ENCODE peak calls at places on chromosome 3, in ten cellular contexts. One of them, this sample, is unnamed.

GRCh38 chr3:149815318-149815717 is 2.3 kb downstream of the RNF13 start:
- DNase-seq in GM20000: no peak
- DNase-seq in body of pancreas: no peak
- DNase-seq in cardiac fibroblast: no peak
- DNase-seq in neural crest cell: no peak
- DNase-seq in GM12865: no peak
- DNase-seq in GM10248: no peak
- DNase-seq in progenitor cell of endocrine pancreas: no peak
- DNase-seq in IMR-90: no peak
- DNase-seq in mucosa of descending colon: no peak
- DNase-seq in this sample: no peak

GRCh38 chr3:159904911-159905310 is 83.7 kb upstream of the IL12A start:
- DNase-seq in cardiac fibroblast: no peak
- DNase-seq in mucosa of descending colon: no peak
- DNase-seq in GM10248: no peak
- DNase-seq in GM20000: no peak
- DNase-seq in neural crest cell: no peak
- DNase-seq in IMR-90: peak
- DNase-seq in body of pancreas: no peak
- DNase-seq in GM12865: no peak
- DNase-seq in progenitor cell of endocrine pancreas: no peak
- DNase-seq in this sample: no peak

GRCh38 chr3:30658328-30659052 is 52.1 kb downstream of the TGFBR2 start:
- DNase-seq in progenitor cell of endocrine pancreas: no peak
- DNase-seq in cardiac fibroblast: peak
- DNase-seq in GM20000: peak
- DNase-seq in mucosa of descending colon: no peak
- DNase-seq in body of pancreas: no peak
- DNase-seq in neural crest cell: no peak
- DNase-seq in IMR-90: peak
- DNase-seq in GM12865: peak
- DNase-seq in GM10248: no peak
- DNase-seq in this sample: peak

GRCh38 chr3:182981038-182981380 is 671 bp upstream of the DCUN1D1 start:
- DNase-seq in neural crest cell: no peak
- DNase-seq in GM12865: no peak
- DNase-seq in IMR-90: no peak
- DNase-seq in body of pancreas: peak
- DNase-seq in mucosa of descending colon: peak
- DNase-seq in GM10248: no peak
- DNase-seq in progenitor cell of endocrine pancreas: no peak
- DNase-seq in GM20000: peak
- DNase-seq in cardiac fibroblast: no peak
- DNase-seq in this sample: no peak

GRCh38 chr3:6528951-6529350 is 332.0 kb upstream of the GRM7 start:
- DNase-seq in progenitor cell of endocrine pancreas: no peak
- DNase-seq in cardiac fibroblast: no peak
- DNase-seq in mucosa of descending colon: no peak
- DNase-seq in body of pancreas: no peak
- DNase-seq in IMR-90: no peak
- DNase-seq in GM10248: no peak
- DNase-seq in GM20000: no peak
- DNase-seq in neural crest cell: no peak
- DNase-seq in GM12865: peak
- DNase-seq in this sample: no peak

GRCh38 chr3:134249442-134249841 is 1.2 kb downstream of the RYK start:
- DNase-seq in IMR-90: no peak
- DNase-seq in GM20000: no peak
- DNase-seq in neural crest cell: no peak
- DNase-seq in mucosa of descending colon: no peak
- DNase-seq in GM10248: no peak
- DNase-seq in GM12865: no peak
- DNase-seq in body of pancreas: no peak
- DNase-seq in cardiac fibroblast: no peak
- DNase-seq in progenitor cell of endocrine pancreas: no peak
- DNase-seq in this sample: peak

GRCh38 chr3:87305517-87305916 is 29.1 kb upstream of the POU1F1 start:
- DNase-seq in neural crest cell: no peak
- DNase-seq in GM20000: no peak
- DNase-seq in body of pancreas: no peak
- DNase-seq in IMR-90: no peak
- DNase-seq in GM12865: no peak
- DNase-seq in GM10248: no peak
- DNase-seq in mucosa of descending colon: no peak
- DNase-seq in progenitor cell of endocrine pancreas: no peak
- DNase-seq in cardiac fibroblast: no peak
- DNase-seq in this sample: no peak

GRCh38 chr3:129723558-129724324 is 117.3 kb upstream of the PLXND1 start:
- DNase-seq in mucosa of descending colon: no peak
- DNase-seq in GM10248: no peak
- DNase-seq in body of pancreas: peak
- DNase-seq in GM20000: no peak
- DNase-seq in IMR-90: peak
- DNase-seq in GM12865: no peak
- DNase-seq in cardiac fibroblast: peak
- DNase-seq in progenitor cell of endocrine pancreas: no peak
- DNase-seq in neural crest cell: no peak
- DNase-seq in this sample: peak

GRCh38 chr3:12869025-12869695 is 27.8 kb upstream of the RPL32 start:
- DNase-seq in GM20000: peak
- DNase-seq in neural crest cell: peak
- DNase-seq in GM12865: peak
- DNase-seq in cardiac fibroblast: peak
- DNase-seq in IMR-90: no peak
- DNase-seq in body of pancreas: peak
- DNase-seq in mucosa of descending colon: peak
- DNase-seq in GM10248: peak
- DNase-seq in progenitor cell of endocrine pancreas: peak
- DNase-seq in this sample: no peak

GRCh38 chr3:8776406-8776805 is 7.0 kb upstream of the OXTR start:
- DNase-seq in neural crest cell: no peak
- DNase-seq in IMR-90: peak
- DNase-seq in cardiac fibroblast: peak
- DNase-seq in body of pancreas: no peak
- DNase-seq in progenitor cell of endocrine pancreas: no peak
- DNase-seq in GM12865: no peak
- DNase-seq in GM20000: no peak
- DNase-seq in mucosa of descending colon: no peak
- DNase-seq in GM10248: no peak
- DNase-seq in this sample: no peak

GRCh38 chr3:26340001-26340400 is 282.6 kb upstream of the LRRC3B start:
- DNase-seq in GM12865: no peak
- DNase-seq in neural crest cell: no peak
- DNase-seq in GM20000: no peak
- DNase-seq in GM10248: no peak
- DNase-seq in body of pancreas: no peak
- DNase-seq in cardiac fibroblast: no peak
- DNase-seq in IMR-90: no peak
- DNase-seq in mucosa of descending colon: no peak
- DNase-seq in progenitor cell of endocrine pancreas: no peak
- DNase-seq in this sample: no peak

DNA sequence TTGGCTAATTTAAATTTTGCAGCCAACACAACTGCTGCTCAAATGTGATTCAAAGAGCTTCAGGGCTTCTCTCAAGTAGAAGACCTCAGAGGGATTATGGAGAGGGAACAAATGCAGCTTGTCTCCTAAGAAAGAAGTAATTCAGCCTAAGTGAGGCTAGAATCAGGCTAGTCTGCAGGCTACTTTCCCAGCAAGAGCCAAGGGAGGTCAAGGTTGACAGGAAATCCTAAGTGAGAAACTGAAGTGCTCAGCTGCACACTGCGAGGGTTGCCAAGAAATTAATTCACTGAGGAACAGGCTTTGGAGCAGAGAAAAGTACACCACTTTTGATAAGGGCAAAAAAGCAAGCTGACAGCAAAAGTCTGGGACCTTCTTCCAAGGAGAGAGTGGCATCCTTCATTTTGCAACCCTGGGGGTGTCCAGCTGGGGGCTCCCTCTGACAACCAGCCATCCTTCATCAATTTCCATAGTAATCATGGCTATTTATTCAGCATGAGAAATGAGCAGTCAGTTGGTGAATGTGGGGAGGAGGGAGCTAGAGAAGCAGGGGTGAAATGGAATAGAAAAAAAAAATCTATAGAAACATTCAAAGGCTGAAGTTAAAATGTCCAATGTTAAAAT is 646.4 kb upstream of the ADAMTS9 start:
- DNase-seq in GM12865: no peak
- DNase-seq in IMR-90: no peak
- DNase-seq in GM20000: no peak
- DNase-seq in GM10248: no peak
- DNase-seq in mucosa of descending colon: no peak
- DNase-seq in progenitor cell of endocrine pancreas: no peak
- DNase-seq in neural crest cell: peak
- DNase-seq in cardiac fibroblast: peak
- DNase-seq in body of pancreas: no peak
- DNase-seq in this sample: no peak
- TF ChIP-seq CTCF in GM12865: no peak
- TF ChIP-seq CTCF in IMR-90: no peak
- TF ChIP-seq CTCF in GM20000: no peak
- TF ChIP-seq CTCF in GM10248: no peak
- TF ChIP-seq CTCF in mucosa of descending colon: no peak
- TF ChIP-seq CTCF in progenitor cell of endocrine pancreas: peak
- TF ChIP-seq CTCF in neural crest cell: no peak
- TF ChIP-seq CTCF in cardiac fibroblast: peak
- TF ChIP-seq CTCF in body of pancreas: no peak
- TF ChIP-seq CTCF in this sample: no peak

GRCh38 chr3:63656791-63657190 is 4.3 kb downstream of the SNTN start:
- DNase-seq in cardiac fibroblast: no peak
- DNase-seq in GM20000: no peak
- DNase-seq in IMR-90: peak
- DNase-seq in GM12865: no peak
- DNase-seq in progenitor cell of endocrine pancreas: no peak
- DNase-seq in body of pancreas: no peak
- DNase-seq in mucosa of descending colon: no peak
- DNase-seq in GM10248: no peak
- DNase-seq in neural crest cell: no peak
- DNase-seq in this sample: no peak

GRCh38 chr3:63662011-63662410 is 9.5 kb downstream of the SNTN start:
- DNase-seq in neural crest cell: no peak
- DNase-seq in GM20000: no peak
- DNase-seq in progenitor cell of endocrine pancreas: no peak
- DNase-seq in body of pancreas: no peak
- DNase-seq in GM10248: no peak
- DNase-seq in cardiac fibroblast: no peak
- DNase-seq in GM12865: no peak
- DNase-seq in IMR-90: no peak
- DNase-seq in mucosa of descending colon: no peak
- DNase-seq in this sample: no peak

GRCh38 chr3:63661242-63661641 is 8.8 kb downstream of the SNTN start:
- DNase-seq in progenitor cell of endocrine pancreas: no peak
- DNase-seq in GM12865: no peak
- DNase-seq in mucosa of descending colon: no peak
- DNase-seq in IMR-90: no peak
- DNase-seq in GM10248: no peak
- DNase-seq in neural crest cell: no peak
- DNase-seq in body of pancreas: no peak
- DNase-seq in GM20000: no peak
- DNase-seq in cardiac fibroblast: peak
- DNase-seq in this sample: peak

GRCh38 chr3:63662500-63662899 is 10.0 kb downstream of the SNTN start:
- DNase-seq in GM10248: no peak
- DNase-seq in mucosa of descending colon: no peak
- DNase-seq in GM12865: no peak
- DNase-seq in GM20000: no peak
- DNase-seq in progenitor cell of endocrine pancreas: no peak
- DNase-seq in IMR-90: no peak
- DNase-seq in cardiac fibroblast: no peak
- DNase-seq in body of pancreas: peak
- DNase-seq in neural crest cell: no peak
- DNase-seq in this sample: no peak
- TF ChIP-seq CTCF in GM10248: no peak
- TF ChIP-seq CTCF in mucosa of descending colon: no peak
- TF ChIP-seq CTCF in GM12865: no peak
- TF ChIP-seq CTCF in GM20000: no peak
- TF ChIP-seq CTCF in progenitor cell of endocrine pancreas: peak
- TF ChIP-seq CTCF in IMR-90: peak
- TF ChIP-seq CTCF in cardiac fibroblast: no peak
- TF ChIP-seq CTCF in body of pancreas: peak
- TF ChIP-seq CTCF in neural crest cell: no peak
- TF ChIP-seq CTCF in this sample: no peak

GRCh38 chr3:163043074-163043473 is 1546.5 kb downstream of the OTOL1 start:
- DNase-seq in GM10248: no peak
- DNase-seq in mucosa of descending colon: no peak
- DNase-seq in progenitor cell of endocrine pancreas: no peak
- DNase-seq in cardiac fibroblast: peak
- DNase-seq in body of pancreas: no peak
- DNase-seq in neural crest cell: no peak
- DNase-seq in IMR-90: peak
- DNase-seq in GM20000: no peak
- DNase-seq in GM12865: no peak
- DNase-seq in this sample: peak
- TF ChIP-seq CTCF in GM10248: no peak
- TF ChIP-seq CTCF in mucosa of descending colon: no peak
- TF ChIP-seq CTCF in progenitor cell of endocrine pancreas: no peak
- TF ChIP-seq CTCF in cardiac fibroblast: peak
- TF ChIP-seq CTCF in body of pancreas: no peak
- TF ChIP-seq CTCF in neural crest cell: peak
- TF ChIP-seq CTCF in IMR-90: peak
- TF ChIP-seq CTCF in GM20000: no peak
- TF ChIP-seq CTCF in GM12865: peak
- TF ChIP-seq CTCF in this sample: no peak

GRCh38 chr3:14492948-14493881 is 46.9 kb downstream of the GRIP2 start:
- DNase-seq in GM20000: no peak
- DNase-seq in neural crest cell: no peak
- DNase-seq in body of pancreas: no peak
- DNase-seq in GM12865: no peak
- DNase-seq in IMR-90: no peak
- DNase-seq in progenitor cell of endocrine pancreas: no peak
- DNase-seq in GM10248: no peak
- DNase-seq in cardiac fibroblast: no peak
- DNase-seq in mucosa of descending colon: peak
- DNase-seq in this sample: no peak

GRCh38 chr3:14490255-14490654 is 49.9 kb downstream of the GRIP2 start:
- DNase-seq in neural crest cell: no peak
- DNase-seq in GM20000: no peak
- DNase-seq in mucosa of descending colon: no peak
- DNase-seq in progenitor cell of endocrine pancreas: no peak
- DNase-seq in cardiac fibroblast: no peak
- DNase-seq in IMR-90: no peak
- DNase-seq in GM10248: no peak
- DNase-seq in body of pancreas: no peak
- DNase-seq in GM12865: no peak
- DNase-seq in this sample: no peak

GRCh38 chr3:14490831-14491230 is 49.3 kb downstream of the GRIP2 start:
- DNase-seq in neural crest cell: no peak
- DNase-seq in IMR-90: no peak
- DNase-seq in progenitor cell of endocrine pancreas: no peak
- DNase-seq in GM20000: no peak
- DNase-seq in GM12865: no peak
- DNase-seq in GM10248: no peak
- DNase-seq in cardiac fibroblast: no peak
- DNase-seq in mucosa of descending colon: no peak
- DNase-seq in body of pancreas: no peak
- DNase-seq in this sample: peak

GRCh38 chr3:14489641-14490040 is 50.5 kb downstream of the GRIP2 start:
- DNase-seq in mucosa of descending colon: peak
- DNase-seq in IMR-90: no peak
- DNase-seq in neural crest cell: no peak
- DNase-seq in GM10248: no peak
- DNase-seq in GM12865: no peak
- DNase-seq in body of pancreas: no peak
- DNase-seq in progenitor cell of endocrine pancreas: no peak
- DNase-seq in GM20000: no peak
- DNase-seq in cardiac fibroblast: no peak
- DNase-seq in this sample: no peak

GRCh38 chr3:14491396-14492190 is 48.5 kb downstream of the GRIP2 start:
- DNase-seq in body of pancreas: no peak
- DNase-seq in neural crest cell: no peak
- DNase-seq in cardiac fibroblast: no peak
- DNase-seq in GM20000: no peak
- DNase-seq in GM12865: no peak
- DNase-seq in mucosa of descending colon: peak
- DNase-seq in progenitor cell of endocrine pancreas: no peak
- DNase-seq in IMR-90: no peak
- DNase-seq in GM10248: no peak
- DNase-seq in this sample: no peak
- TF ChIP-seq CTCF in body of pancreas: no peak
- TF ChIP-seq CTCF in neural crest cell: no peak
- TF ChIP-seq CTCF in cardiac fibroblast: no peak
- TF ChIP-seq CTCF in GM20000: no peak
- TF ChIP-seq CTCF in GM12865: no peak
- TF ChIP-seq CTCF in mucosa of descending colon: no peak
- TF ChIP-seq CTCF in progenitor cell of endocrine pancreas: no peak
- TF ChIP-seq CTCF in IMR-90: no peak
- TF ChIP-seq CTCF in GM10248: no peak
- TF ChIP-seq CTCF in this sample: no peak

This sample was measured in MCF 10A.